ENCODE peak calls at places on chromosomes 1 and 21, in seven cellular contexts. V is body of pancreas; X is stimulated activated CD8-positive, alpha-beta memory T cell treated with anti-CD3 and anti-CD28 coated beads, Interleukin-4, amount 100 ng/mL, for 48 hours; G is stimulated activated CD4-positive, alpha-beta T cell treated with anti-CD3 and anti-CD28 coated beads, Interleukin-4, amount 100 ng/mL, for 48 hours; Z is activated T-cell treated with anti-CD3 and anti-CD28 coated beads for 4 hours; K is HT1080; J is GM12864. C is an unnamed sample.

GRCh38 chr1:109963864-109964263 is 20.7 kb upstream of the AHCYL1 start:
- DNase-seq in Z (no peak), J (no peak), V (no peak), X (no peak), K (peak), G (no peak), C (no peak)

GRCh38 chr1:84272401-84272800 is 29.1 kb upstream of the SAMD13 start:
- DNase-seq in G (no peak), V (peak), J (no peak), X (no peak), K (no peak), Z (no peak), C (no peak)

GRCh38 chr1:47624531-47624930 is 186.7 kb downstream of the FOXD2 start:
- DNase-seq in G (no peak), V (peak), K (no peak), X (peak), Z (no peak), J (no peak), C (no peak)

GRCh38 chr1:30801826-30802198 is 44.2 kb upstream of the LAPTM5 start:
- DNase-seq in J (no peak), V (peak), Z (peak), X (peak), G (peak), K (peak), C (peak)

GRCh38 chr1:200971428-200971903 is 52.0 kb downstream of the KIF21B start:
- DNase-seq in V (no peak), J (no peak), G (no peak), K (no peak), X (no peak), Z (no peak), C (no peak)

GRCh38 chr1:62025892-62026291 is 168.8 kb upstream of the L1TD1 start:
- DNase-seq in V (no peak), K (no peak), G (no peak), Z (no peak), J (no peak), X (no peak), C (no peak)

GRCh38 chr1:215377736-215378135 is 189.4 kb upstream of the KCTD3 start:
- DNase-seq in K (no peak), Z (no peak), J (no peak), V (no peak), G (no peak), X (no peak), C (no peak)

GRCh38 chr1:202158810-202159533 is 1.4 kb downstream of the PTPN7 start:
- DNase-seq in Z (no peak), K (no peak), G (peak), J (no peak), V (no peak), X (peak), C (peak)

GRCh38 chr1:157652859-157653493 is 47.6 kb downstream of the FCRL3 start:
- DNase-seq in G (no peak), V (no peak), J (peak), X (no peak), K (no peak), Z (no peak), C (no peak)

GRCh38 chr21:39137248-39138186 is 45.7 kb downstream of the PSMG1 start:
- DNase-seq in Z (no peak), V (no peak), J (no peak), X (peak), G (no peak), K (no peak), C (no peak)

GRCh38 chr1:4630561-4630960 is 23.8 kb upstream of the AJAP1 start:
- DNase-seq in K (no peak), G (no peak), J (no peak), Z (no peak), V (no peak), X (no peak), C (no peak)

GRCh38 chr1:109438798-109439297 is 12.6 kb upstream of the PSMA5 start:
- DNase-seq in J (no peak), Z (no peak), V (peak), G (no peak), K (peak), X (no peak), C (no peak)

GRCh38 chr1:8348777-8349472 is 31.0 kb downstream of the SLC45A1 start:
- DNase-seq in K (peak), J (peak), V (peak), Z (peak), X (peak), G (peak), C (peak)

GRCh38 chr21:46298083-46298412 is 11.9 kb downstream of the YBEY start:
- DNase-seq in V (no peak), Z (no peak), J (no peak), K (no peak), X (no peak), G (no peak), C (no peak)

GRCh38 chr1:9435101-9435636 is 104.1 kb upstream of the SLC25A33 start:
- DNase-seq in J (no peak), V (peak), X (no peak), K (no peak), G (no peak), Z (no peak), C (no peak)

GRCh38 chr1:233166896-233167295 is 128.6 kb downstream of the PCNX2 start:
- DNase-seq in G (no peak), J (no peak), X (no peak), K (no peak), Z (no peak), V (no peak), C (no peak)

GRCh38 chr21:27320868-27321267 is 354.0 kb upstream of the ADAMTS5 start:
- DNase-seq in G (no peak), Z (no peak), V (no peak), J (no peak), X (no peak), K (no peak), C (no peak)

GRCh38 chr1:164628758-164629157 is 69.8 kb downstream of the PBX1 start:
- DNase-seq in G (no peak), J (no peak), K (no peak), V (no peak), Z (no peak), X (no peak), C (no peak)

GRCh38 chr1:54743827-54744226 is 20.5 kb downstream of the PARS2 start:
- DNase-seq in X (no peak), G (no peak), V (no peak), Z (no peak), K (no peak), J (no peak), C (no peak)

GRCh38 chr1:181099152-181100014 is 10.9 kb downstream of the IER5 start:
- DNase-seq in Z (no peak), G (no peak), K (no peak), V (no peak), X (peak), J (peak), C (no peak)

C was measured in stimulated activated effector memory CD8-positive, alpha-beta T cell treated with anti-CD3 and anti-CD28 coated beads, Interleukin-12 subunit alpha, Interleukin-12 subunit beta, amount 100 ng/mL, for 72 hours.